ENCODE peak calls at places on chromosomes 2 and 18, in five cellular contexts. D, Y, V, S and A are unnamed samples.

GRCh38 chr18:49645196-49645595 is 83.3 kb downstream of the LIPG start:
- DNase-seq in D (no peak), Y (no peak), V (no peak), S (no peak), A (no peak)

GRCh38 chr2:128379021-128380005 is 60.6 kb upstream of the HS6ST1 start:
- DNase-seq in D (no peak), Y (peak), V (no peak), S (no peak), A (peak)

GRCh38 chr18:10078053-10078452 is 164.2 kb downstream of the VAPA start:
- DNase-seq in D (no peak), Y (no peak), V (no peak), S (no peak), A (no peak)

GRCh38 chr18:3529597-3529996 is 79.6 kb downstream of the TGIF1 start:
- DNase-seq in D (no peak), Y (no peak), V (no peak), S (no peak), A (no peak)

GRCh38 chr2:197292614-197293013 is 18.0 kb downstream of the ANKRD44 start:
- DNase-seq in D (no peak), Y (no peak), V (no peak), S (no peak), A (no peak)

GRCh38 chr2:158716091-158716815 is 78.9 kb upstream of the DAPL1 start:
- DNase-seq in D (no peak), Y (peak), V (no peak), S (no peak), A (no peak)

GRCh38 chr2:46502291-46502690 is 22.9 kb downstream of the TMEM247 start:
- DNase-seq in D (no peak), Y (no peak), V (no peak), S (no peak), A (no peak)

GRCh38 chr18:13435596-13436333 is 217.2 kb downstream of the LDLRAD4 start:
- DNase-seq in D (no peak), Y (no peak), V (no peak), S (no peak), A (no peak)

GRCh38 chr18:67509711-67510110 is 6.8 kb downstream of the DSEL start:
- DNase-seq in D (no peak), Y (no peak), V (no peak), S (no peak), A (peak)

GRCh38 chr18:57083485-57083884 is 63.4 kb upstream of the BOD1L2 start:
- DNase-seq in D (no peak), Y (no peak), V (no peak), S (no peak), A (no peak)

GRCh38 chr2:241473399-241473798 is 35.0 kb downstream of the STK25 start:
- DNase-seq in D (no peak), Y (no peak), V (no peak), S (no peak), A (no peak)

GRCh38 chr2:128727914-128728313 is 409.2 kb upstream of the HS6ST1 start:
- DNase-seq in D (no peak), Y (no peak), V (no peak), S (no peak), A (no peak)

GRCh38 chr2:67854103-67854502 is 208.7 kb downstream of the C1D start:
- DNase-seq in D (no peak), Y (no peak), V (no peak), S (no peak), A (peak)

GRCh38 chr2:32632089-32632488 is 4.2 kb downstream of the TTC27 start:
- DNase-seq in D (peak), Y (no peak), V (peak), S (no peak), A (no peak)

GRCh38 chr2:237556773-237557632 is 9.4 kb upstream of the PRLH start:
- DNase-seq in D (no peak), Y (no peak), V (no peak), S (peak), A (no peak)

GRCh38 chr2:148218326-148219075 is 197.6 kb downstream of the MBD5 start:
- DNase-seq in D (no peak), Y (no peak), V (no peak), S (no peak), A (no peak)

GRCh38 chr2:180508451-180508850 is 472.0 kb upstream of the UBE2E3 start:
- DNase-seq in D (no peak), Y (no peak), V (no peak), S (no peak), A (no peak)

GRCh38 chr2:237576974-237577373 is 10.6 kb downstream of the PRLH start:
- DNase-seq in D (no peak), Y (no peak), V (no peak), S (no peak), A (no peak)

GRCh38 chr2:233082222-233082933 is 22.2 kb downstream of the INPP5D start:
- DNase-seq in D (no peak), Y (no peak), V (no peak), S (peak), A (no peak)

GRCh38 chr2:37776487-37776886 is 105.0 kb upstream of the CDC42EP3 start:
- DNase-seq in D (peak), Y (no peak), V (no peak), S (no peak), A (no peak)

GRCh38 chr18:45540146-45540545 is 75.1 kb upstream of the SLC14A2 start:
- DNase-seq in D (no peak), Y (no peak), V (no peak), S (no peak), A (no peak)

GRCh38 chr2:238290079-238290478 is 1.7 kb upstream of the PER2 start:
- DNase-seq in D (peak), Y (peak), V (peak), S (no peak), A (no peak)

GRCh38 chr2:181517685-181518301 is 60.6 kb downstream of the ITGA4 start:
- DNase-seq in D (no peak), Y (no peak), V (no peak), S (no peak), A (no peak)

GRCh38 chr2:33411765-33412164 is 64.7 kb upstream of the RASGRP3 start:
- DNase-seq in D (no peak), Y (peak), V (no peak), S (no peak), A (no peak)

GRCh38 chr2:239674101-239674980 is 273.5 kb upstream of the HDAC4 start:
- DNase-seq in D (no peak), Y (no peak), V (no peak), S (no peak), A (no peak)

GRCh38 chr2:101699191-101699938 is 1.9 kb downstream of the MAP4K4 start:
- DNase-seq in D (no peak), Y (no peak), V (no peak), S (no peak), A (no peak)

GRCh38 chr2:154952346-154953010 is 254.0 kb downstream of the KCNJ3 start:
- DNase-seq in D (no peak), Y (no peak), V (no peak), S (no peak), A (peak)

GRCh38 chr2:6824962-6825361 is 40.7 kb downstream of the CMPK2 start:
- DNase-seq in D (no peak), Y (no peak), V (no peak), S (no peak), A (peak)

GRCh38 chr2:231512222-231512621 is 18.0 kb downstream of the NMUR1 start:
- DNase-seq in D (no peak), Y (no peak), V (no peak), S (no peak), A (no peak)

GRCh38 chr2:48406950-48407349 is 123.0 kb upstream of the STON1 start:
- DNase-seq in D (no peak), Y (peak), V (no peak), S (no peak), A (no peak)

GRCh38 chr2:168992026-168992425 is 39.1 kb downstream of the ABCB11 start:
- DNase-seq in D (no peak), Y (no peak), V (no peak), S (no peak), A (no peak)

GRCh38 chr2:217256261-217256660 is 396.4 kb upstream of the TNP1 start:
- DNase-seq in D (no peak), Y (no peak), V (no peak), S (no peak), A (no peak)

GRCh38 chr2:211751853-211752252 is 786.7 kb downstream of the ERBB4 start:
- DNase-seq in D (no peak), Y (no peak), V (no peak), S (no peak), A (no peak)

GRCh38 chr2:16900405-16901025 is 234.9 kb upstream of the CYRIA start:
- DNase-seq in D (peak), Y (peak), V (peak), S (no peak), A (no peak)

GRCh38 chr2:167859676-167860075 is 387.7 kb downstream of the STK39 start:
- DNase-seq in D (no peak), Y (no peak), V (no peak), S (no peak), A (no peak)

GRCh38 chr2:167861574-167862193 is 385.7 kb downstream of the STK39 start:
- DNase-seq in D (no peak), Y (no peak), V (no peak), S (no peak), A (no peak)

GRCh38 chr2:167862787-167863186 is 384.6 kb downstream of the STK39 start:
- DNase-seq in D (no peak), Y (no peak), V (no peak), S (peak), A (no peak)

GRCh38 chr2:167863377-167863776 is 384.0 kb downstream of the STK39 start:
- DNase-seq in D (no peak), Y (no peak), V (no peak), S (no peak), A (no peak)

DNA sequence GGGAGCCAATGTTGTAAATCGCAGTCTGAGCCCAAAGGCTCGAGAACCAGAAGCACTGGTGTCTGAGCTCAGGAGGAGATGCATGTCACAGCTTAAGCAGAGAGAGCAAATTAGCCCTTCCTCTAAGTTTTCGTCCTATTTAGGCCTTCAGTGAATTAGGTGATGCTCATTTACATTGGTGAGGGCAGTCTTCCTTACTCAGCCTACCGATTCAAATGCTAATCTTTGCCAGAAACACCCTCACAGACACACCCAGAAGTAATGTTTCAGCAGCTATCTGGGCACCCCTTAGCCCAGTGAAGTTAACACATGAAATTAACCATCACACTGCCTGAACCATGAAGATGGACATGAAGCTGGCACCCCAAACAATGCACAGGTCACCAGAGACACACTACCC is 385.1 kb downstream of the STK39 start:
- DNase-seq in D (no peak), Y (no peak), V (no peak), S (no peak), A (no peak)
- TF ChIP-seq ZBTB33 in D (no peak), Y (no peak), V (no peak), S (no peak), A (no peak)

GRCh38 chr18:8468911-8469310 is 140.3 kb upstream of the RAB12 start:
- DNase-seq in D (no peak), Y (no peak), V (no peak), S (no peak), A (no peak)
- TF ChIP-seq ZBTB33 in D (no peak), Y (no peak), V (no peak), S (no peak), A (no peak)

GRCh38 chr18:6174983-6175382 is 239.7 kb downstream of the L3MBTL4 start:
- DNase-seq in D (no peak), Y (no peak), V (no peak), S (no peak), A (no peak)
- TF ChIP-seq ZBTB33 in D (no peak), Y (no peak), V (no peak), S (no peak), A (no peak)

DNA sequence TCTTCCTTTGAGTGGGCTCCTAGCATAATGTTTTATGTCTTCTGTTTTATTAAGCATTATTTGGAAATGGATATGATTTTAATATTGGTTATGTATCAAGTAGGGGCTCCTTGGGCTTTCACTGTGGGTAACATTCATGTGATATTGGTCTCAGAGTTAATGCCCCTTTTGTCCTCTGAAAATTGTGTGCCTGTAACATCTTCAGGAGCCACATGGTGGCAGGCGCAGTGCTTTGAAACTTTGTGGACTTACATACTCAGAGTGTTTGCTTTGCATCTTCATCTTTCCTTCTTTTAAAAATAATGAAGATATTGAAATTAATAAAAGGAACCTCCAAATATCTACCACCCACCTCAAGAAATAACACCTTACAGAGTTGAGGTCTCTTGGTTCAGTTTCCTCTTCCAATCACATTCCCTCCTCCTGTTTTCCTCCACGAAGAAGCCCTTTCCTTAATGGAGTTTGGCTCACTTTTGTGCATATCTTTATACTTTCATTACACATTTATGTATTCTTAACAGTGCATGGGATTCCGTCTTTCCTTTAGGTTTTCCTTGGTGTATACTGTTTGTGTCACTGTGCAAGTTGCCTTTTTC is 73.5 kb downstream of the LIMS1 start:
- DNase-seq in D (no peak), Y (peak), V (peak), S (no peak), A (peak)
- TF ChIP-seq ZBTB33 in D (no peak), Y (no peak), V (no peak), S (no peak), A (no peak)

DNA sequence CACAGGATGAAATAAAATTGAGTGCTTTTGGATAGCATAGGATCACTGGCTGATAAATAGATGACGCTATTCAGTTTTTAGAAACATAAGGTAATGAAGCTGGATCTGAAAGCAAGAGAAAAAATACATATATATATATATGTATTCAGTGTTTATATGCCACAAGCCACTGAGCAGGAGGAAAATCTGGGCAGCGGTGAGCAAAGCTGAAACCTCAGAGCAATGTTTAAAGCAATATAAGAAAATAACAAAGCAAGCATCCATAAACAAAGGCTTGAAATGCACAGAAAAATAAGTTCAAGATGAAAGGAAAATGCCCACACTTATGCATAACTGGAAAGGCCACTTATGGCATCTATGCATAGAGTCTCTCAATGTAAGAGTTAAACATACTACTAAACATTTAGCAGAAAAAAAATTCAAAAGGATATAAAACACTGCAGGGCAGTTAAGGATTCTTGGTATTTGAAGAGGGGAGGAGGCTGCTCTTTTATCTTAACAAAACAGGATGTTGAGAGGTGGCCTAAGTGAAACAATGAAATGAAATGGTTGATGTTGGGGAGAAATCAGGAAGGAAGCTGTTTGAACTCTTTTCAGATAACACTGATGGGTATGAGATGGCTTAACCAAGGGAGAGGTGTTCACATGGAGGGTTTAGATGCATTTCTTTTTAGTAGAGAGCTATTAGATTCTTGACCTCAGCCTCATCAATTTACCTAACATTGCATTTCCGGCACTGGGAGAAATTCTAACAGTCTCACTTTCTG is 129.1 kb downstream of the ARHGAP15 start:
- DNase-seq in D (no peak), Y (no peak), V (no peak), S (no peak), A (no peak)
- TF ChIP-seq ZBTB33 in D (no peak), Y (no peak), V (no peak), S (no peak), A (no peak)

GRCh38 chr18:11339121-11339520 is 189.8 kb upstream of the PIEZO2 start:
- DNase-seq in D (no peak), Y (no peak), V (no peak), S (no peak), A (no peak)

DNA sequence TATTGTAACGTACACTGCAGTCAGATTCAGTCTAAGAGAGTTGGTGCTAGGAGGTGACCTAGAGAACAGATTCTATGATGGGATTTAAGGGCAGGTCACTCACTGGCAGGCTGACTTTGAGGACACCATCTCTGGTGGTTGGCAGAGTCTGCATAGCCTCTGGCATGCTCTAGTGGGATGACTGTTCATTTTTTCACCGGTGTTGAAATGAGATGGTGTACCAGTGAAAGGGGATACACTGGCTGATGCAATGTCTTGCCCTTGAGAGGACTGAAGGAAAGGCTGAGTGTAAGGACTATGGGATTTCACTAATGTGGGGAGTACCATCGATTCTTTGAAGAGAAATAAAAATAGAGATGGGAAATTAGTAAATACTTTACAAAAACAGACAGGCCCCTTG is 186.9 kb upstream of the PIEZO2 start:
- DNase-seq in D (no peak), Y (no peak), V (no peak), S (no peak), A (no peak)
- TF ChIP-seq ZBTB33 in D (no peak), Y (no peak), V (no peak), S (no peak), A (no peak)

DNA sequence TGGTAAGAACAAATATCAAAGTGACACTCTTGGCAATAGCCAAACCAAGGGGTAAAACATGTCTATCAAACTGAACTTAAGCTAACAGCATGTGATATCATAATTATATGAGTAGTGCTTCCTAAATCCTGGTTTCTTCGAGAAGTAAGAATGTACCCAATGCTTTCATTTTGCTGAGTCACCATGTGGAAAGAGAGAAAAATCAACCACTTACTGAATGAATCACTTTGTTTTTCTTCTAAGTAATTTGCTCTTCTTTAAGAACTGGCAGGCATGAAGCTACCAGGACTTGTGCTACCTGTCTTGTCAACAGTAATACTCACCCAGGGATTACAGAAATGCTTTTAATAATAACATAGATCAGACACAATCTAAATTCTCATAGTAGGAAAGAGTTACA is 19.0 kb upstream of the DUSP19 start:
- DNase-seq in D (no peak), Y (no peak), V (peak), S (no peak), A (no peak)
- TF ChIP-seq ZBTB33 in D (no peak), Y (no peak), V (no peak), S (no peak), A (no peak)

GRCh38 chr2:205564761-205565160 is 117.5 kb upstream of the NRP2 start:
- DNase-seq in D (no peak), Y (no peak), V (no peak), S (no peak), A (no peak)

GRCh38 chr2:205568620-205569019 is 113.7 kb upstream of the NRP2 start:
- DNase-seq in D (no peak), Y (no peak), V (no peak), S (no peak), A (no peak)

GRCh38 chr2:205557873-205558272 is 124.4 kb upstream of the NRP2 start:
- DNase-seq in D (no peak), Y (no peak), V (no peak), S (no peak), A (peak)

GRCh38 chr2:205566556-205567061 is 115.7 kb upstream of the NRP2 start:
- DNase-seq in D (no peak), Y (no peak), V (no peak), S (no peak), A (no peak)

GRCh38 chr2:205563646-205564045 is 118.7 kb upstream of the NRP2 start:
- DNase-seq in D (peak), Y (no peak), V (peak), S (no peak), A (peak)
- TF ChIP-seq ZBTB33 in D (no peak), Y (no peak), V (no peak), S (no peak), A (no peak)

DNA sequence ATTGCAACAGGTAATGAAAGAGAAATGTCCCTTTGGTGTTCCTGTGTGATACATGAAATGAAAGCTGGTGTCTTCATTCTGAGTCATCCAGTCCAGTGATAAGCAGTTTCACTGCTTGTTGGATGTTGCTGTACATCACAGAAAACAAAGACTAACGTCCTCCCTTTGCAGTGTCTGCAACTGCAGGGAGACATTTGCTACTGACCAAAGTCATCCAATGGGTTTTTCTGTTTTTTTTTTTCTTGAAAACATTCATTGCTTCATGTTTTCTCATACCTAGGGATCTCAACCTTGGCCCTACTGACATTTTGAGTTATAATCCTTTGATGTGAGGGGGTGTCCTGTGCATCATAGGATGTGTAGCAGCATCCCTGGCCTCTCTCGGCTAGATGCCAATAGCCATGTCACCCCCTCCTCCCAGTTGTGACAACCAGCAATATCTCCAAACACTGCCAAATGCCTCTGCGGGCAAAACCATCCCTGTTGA is 63.6 kb upstream of the FZD5 start:
- DNase-seq in D (no peak), Y (peak), V (no peak), S (peak), A (no peak)
- TF ChIP-seq ZBTB33 in D (no peak), Y (no peak), V (no peak), S (no peak), A (no peak)